ENCODE peak calls at places on chromosomes 3 and 15, in eight cellular contexts. One of them, this sample, is unnamed. For H3K4me1, the result is how much of the 10 kb centered on the place peaks cover.

GRCh38 chr3:107846282-107846852 is 244.5 kb downstream of the CD47 start:
- DNase-seq in heart left ventricle: peak
- DNase-seq in tibial nerve: peak
- DNase-seq in HepG2: peak
- DNase-seq in IMR-90: peak
- DNase-seq in stomach: peak
- DNase-seq in body of pancreas: peak
- DNase-seq in HCT116: peak
- DNase-seq in this sample: no peak

GRCh38 chr3:165254812-165255211 is 58.6 kb upstream of the SLITRK3 start:
- DNase-seq in IMR-90: no peak
- DNase-seq in HCT116: peak
- DNase-seq in tibial nerve: no peak
- DNase-seq in stomach: no peak
- DNase-seq in HepG2: peak
- DNase-seq in heart left ventricle: no peak
- DNase-seq in body of pancreas: no peak
- DNase-seq in this sample: no peak

GRCh38 chr3:182258538-182259177 is 534.6 kb upstream of the ATP11B start:
- DNase-seq in stomach: no peak
- DNase-seq in IMR-90: no peak
- DNase-seq in HCT116: peak
- DNase-seq in HepG2: peak
- DNase-seq in body of pancreas: no peak
- DNase-seq in tibial nerve: no peak
- DNase-seq in heart left ventricle: no peak
- DNase-seq in this sample: no peak

GRCh38 chr3:98788651-98789050 is 25.5 kb downstream of the ST3GAL6 start:
- DNase-seq in heart left ventricle: peak
- DNase-seq in IMR-90: no peak
- DNase-seq in tibial nerve: no peak
- DNase-seq in stomach: no peak
- DNase-seq in HCT116: no peak
- DNase-seq in body of pancreas: no peak
- DNase-seq in HepG2: no peak
- DNase-seq in this sample: no peak

GRCh38 chr3:50550079-50550736 is 17.3 kb downstream of the C3orf18 start:
- DNase-seq in HCT116: no peak
- DNase-seq in body of pancreas: peak
- DNase-seq in heart left ventricle: peak
- DNase-seq in stomach: peak
- DNase-seq in HepG2: peak
- DNase-seq in IMR-90: peak
- DNase-seq in tibial nerve: peak
- DNase-seq in this sample: no peak

GRCh38 chr15:25240461-25241021 is 198.3 kb downstream of the UBE3A start:
- DNase-seq in stomach: no peak
- DNase-seq in IMR-90: no peak
- DNase-seq in HepG2: no peak
- DNase-seq in body of pancreas: peak
- DNase-seq in tibial nerve: no peak
- DNase-seq in heart left ventricle: peak
- DNase-seq in HCT116: no peak
- DNase-seq in this sample: peak

GRCh38 chr3:158768881-158769518 is 32.9 kb upstream of the MFSD1 start:
- DNase-seq in body of pancreas: no peak
- DNase-seq in HepG2: peak
- DNase-seq in tibial nerve: peak
- DNase-seq in stomach: no peak
- DNase-seq in heart left ventricle: no peak
- DNase-seq in HCT116: no peak
- DNase-seq in IMR-90: peak
- DNase-seq in this sample: no peak

GRCh38 chr15:52379395-52380111 is 83.9 kb upstream of the MYO5C start:
- DNase-seq in HCT116: no peak
- DNase-seq in stomach: no peak
- DNase-seq in IMR-90: no peak
- DNase-seq in heart left ventricle: no peak
- DNase-seq in tibial nerve: no peak
- DNase-seq in body of pancreas: no peak
- DNase-seq in HepG2: no peak
- DNase-seq in this sample: no peak

GRCh38 chr3:175980731-175981130 is 1121.6 kb downstream of the NAALADL2 start:
- DNase-seq in stomach: no peak
- DNase-seq in HepG2: no peak
- DNase-seq in IMR-90: peak
- DNase-seq in HCT116: no peak
- DNase-seq in tibial nerve: no peak
- DNase-seq in body of pancreas: no peak
- DNase-seq in heart left ventricle: no peak
- DNase-seq in this sample: no peak

GRCh38 chr3:186107148-186108105 is 1.5 kb downstream of the ETV5 start:
- DNase-seq in heart left ventricle: peak
- DNase-seq in HepG2: peak
- DNase-seq in HCT116: peak
- DNase-seq in tibial nerve: peak
- DNase-seq in stomach: peak
- DNase-seq in IMR-90: peak
- DNase-seq in body of pancreas: peak
- DNase-seq in this sample: peak

GRCh38 chr3:45917146-45917885 is 25.9 kb upstream of the CXCR6 start:
- DNase-seq in heart left ventricle: no peak
- DNase-seq in stomach: no peak
- DNase-seq in body of pancreas: no peak
- DNase-seq in tibial nerve: no peak
- DNase-seq in IMR-90: no peak
- DNase-seq in HepG2: no peak
- DNase-seq in HCT116: no peak
- DNase-seq in this sample: no peak

GRCh38 chr3:4841783-4842440 is 137.3 kb upstream of the BHLHE40 start:
- DNase-seq in HCT116: no peak
- DNase-seq in stomach: no peak
- DNase-seq in IMR-90: peak
- DNase-seq in tibial nerve: no peak
- DNase-seq in HepG2: no peak
- DNase-seq in body of pancreas: no peak
- DNase-seq in heart left ventricle: no peak
- DNase-seq in this sample: no peak

GRCh38 chr15:56217341-56217740 is 26.3 kb downstream of the RFX7 start:
- DNase-seq in IMR-90: no peak
- DNase-seq in stomach: no peak
- DNase-seq in heart left ventricle: no peak
- DNase-seq in body of pancreas: no peak
- DNase-seq in HepG2: no peak
- DNase-seq in HCT116: no peak
- DNase-seq in tibial nerve: no peak
- DNase-seq in this sample: no peak

GRCh38 chr3:109176726-109177125 is 40.2 kb downstream of the C3orf85 start:
- DNase-seq in IMR-90: no peak
- DNase-seq in tibial nerve: no peak
- DNase-seq in HepG2: no peak
- DNase-seq in heart left ventricle: no peak
- DNase-seq in stomach: no peak
- DNase-seq in body of pancreas: no peak
- DNase-seq in HCT116: no peak
- DNase-seq in this sample: no peak

GRCh38 chr15:101017041-101017754 is 98.0 kb downstream of the LRRK1 start:
- DNase-seq in HCT116: no peak
- DNase-seq in heart left ventricle: no peak
- DNase-seq in HepG2: no peak
- DNase-seq in tibial nerve: peak
- DNase-seq in IMR-90: peak
- DNase-seq in body of pancreas: no peak
- DNase-seq in stomach: no peak
- DNase-seq in this sample: peak

GRCh38 chr15:58910456-58910855 is 23.0 kb downstream of the SLTM start:
- DNase-seq in HCT116: no peak
- DNase-seq in heart left ventricle: no peak
- DNase-seq in body of pancreas: no peak
- DNase-seq in HepG2: no peak
- DNase-seq in IMR-90: no peak
- DNase-seq in tibial nerve: no peak
- DNase-seq in stomach: no peak
- DNase-seq in this sample: no peak

GRCh38 chr15:67571643-67572415 is 29.3 kb downstream of the MAP2K5 start:
- DNase-seq in IMR-90: peak
- DNase-seq in tibial nerve: no peak
- DNase-seq in HepG2: peak
- DNase-seq in stomach: no peak
- DNase-seq in body of pancreas: no peak
- DNase-seq in heart left ventricle: no peak
- DNase-seq in HCT116: no peak
- DNase-seq in this sample: no peak

GRCh38 chr15:42727740-42728355 is 9.1 kb downstream of the CDAN1 start:
- DNase-seq in body of pancreas: no peak
- DNase-seq in tibial nerve: no peak
- DNase-seq in HepG2: no peak
- DNase-seq in heart left ventricle: no peak
- DNase-seq in HCT116: no peak
- DNase-seq in IMR-90: no peak
- DNase-seq in stomach: peak
- DNase-seq in this sample: no peak

GRCh38 chr3:9247361-9248231 is 1.9 kb downstream of the SRGAP3 start:
- DNase-seq in IMR-90: no peak
- DNase-seq in heart left ventricle: no peak
- DNase-seq in HepG2: no peak
- DNase-seq in HCT116: no peak
- DNase-seq in stomach: peak
- DNase-seq in body of pancreas: no peak
- DNase-seq in tibial nerve: no peak
- DNase-seq in this sample: no peak
- H3K4me3 ChIP-seq in IMR-90: no peak
- H3K4me3 ChIP-seq in heart left ventricle: peak
- H3K4me3 ChIP-seq in HepG2: peak
- H3K4me3 ChIP-seq in HCT116: no peak
- H3K4me3 ChIP-seq in stomach: peak
- H3K4me3 ChIP-seq in body of pancreas: no peak
- H3K4me3 ChIP-seq in tibial nerve: peak
- H3K4me3 ChIP-seq in this sample: no peak

GRCh38 chr3:13414040-13414729 is 5.9 kb downstream of the NUP210 start:
- DNase-seq in heart left ventricle: peak
- DNase-seq in IMR-90: no peak
- DNase-seq in stomach: peak
- DNase-seq in HepG2: no peak
- DNase-seq in HCT116: no peak
- DNase-seq in tibial nerve: peak
- DNase-seq in body of pancreas: no peak
- DNase-seq in this sample: peak
- TF ChIP-seq POLR2A in heart left ventricle: no peak
- TF ChIP-seq POLR2A in IMR-90: no peak
- TF ChIP-seq POLR2A in stomach: no peak
- TF ChIP-seq POLR2A in HepG2: no peak
- TF ChIP-seq POLR2A in HCT116: no peak
- TF ChIP-seq POLR2A in tibial nerve: no peak
- TF ChIP-seq POLR2A in body of pancreas: no peak
- TF ChIP-seq POLR2A in this sample: no peak

GRCh38 chr15:85704021-85704420 is 90.7 kb downstream of the KLHL25 start:
- DNase-seq in heart left ventricle: no peak
- DNase-seq in HepG2: no peak
- DNase-seq in body of pancreas: no peak
- DNase-seq in IMR-90: peak
- DNase-seq in HCT116: no peak
- DNase-seq in stomach: no peak
- DNase-seq in tibial nerve: no peak
- DNase-seq in this sample: no peak
- H3K4me1 ChIP-seq in heart left ventricle: half or more
- H3K4me1 ChIP-seq in HepG2: under half
- H3K4me1 ChIP-seq in body of pancreas: half or more
- H3K4me1 ChIP-seq in IMR-90: under half
- H3K4me1 ChIP-seq in HCT116: under half
- H3K4me1 ChIP-seq in stomach: half or more
- H3K4me1 ChIP-seq in tibial nerve: half or more
- H3K4me1 ChIP-seq in this sample: half or more

DNA sequence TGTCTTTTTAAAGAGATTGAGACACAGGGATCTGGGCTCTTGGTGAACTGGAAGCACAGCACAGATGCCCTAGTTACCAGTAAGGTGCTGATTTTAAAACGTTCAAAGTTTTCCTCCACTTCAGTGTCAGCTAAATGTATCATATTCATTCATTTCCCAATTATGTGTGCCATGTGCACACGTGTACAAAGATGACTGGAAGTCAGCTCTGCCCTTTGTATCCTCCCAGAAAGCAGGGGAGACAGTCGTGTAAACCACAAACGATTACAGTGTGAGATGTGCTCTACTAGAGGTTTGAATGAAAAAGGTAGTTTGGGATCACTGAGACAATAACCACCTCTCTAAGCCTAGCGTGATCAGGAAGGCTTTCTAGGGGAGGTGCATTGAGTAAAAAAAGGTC is 760 bp downstream of the ZKSCAN7 start:
- DNase-seq in tibial nerve: no peak
- DNase-seq in HCT116: no peak
- DNase-seq in heart left ventricle: no peak
- DNase-seq in HepG2: peak
- DNase-seq in body of pancreas: no peak
- DNase-seq in stomach: no peak
- DNase-seq in IMR-90: peak
- DNase-seq in this sample: no peak
- H3K4me3 ChIP-seq in tibial nerve: peak
- H3K4me3 ChIP-seq in HCT116: no peak
- H3K4me3 ChIP-seq in heart left ventricle: peak
- H3K4me3 ChIP-seq in HepG2: peak
- H3K4me3 ChIP-seq in body of pancreas: peak
- H3K4me3 ChIP-seq in stomach: peak
- H3K4me3 ChIP-seq in IMR-90: peak
- H3K4me3 ChIP-seq in this sample: peak

GRCh38 chr15:68983821-68984517 is 30.5 kb upstream of the NOX5 start:
- DNase-seq in body of pancreas: no peak
- DNase-seq in heart left ventricle: no peak
- DNase-seq in stomach: no peak
- DNase-seq in tibial nerve: no peak
- DNase-seq in HCT116: no peak
- DNase-seq in HepG2: no peak
- DNase-seq in IMR-90: peak
- DNase-seq in this sample: no peak
- TF ChIP-seq POLR2A in body of pancreas: no peak
- TF ChIP-seq POLR2A in heart left ventricle: no peak
- TF ChIP-seq POLR2A in stomach: no peak
- TF ChIP-seq POLR2A in tibial nerve: no peak
- TF ChIP-seq POLR2A in HCT116: no peak
- TF ChIP-seq POLR2A in HepG2: no peak
- TF ChIP-seq POLR2A in IMR-90: no peak
- TF ChIP-seq POLR2A in this sample: no peak

DNA sequence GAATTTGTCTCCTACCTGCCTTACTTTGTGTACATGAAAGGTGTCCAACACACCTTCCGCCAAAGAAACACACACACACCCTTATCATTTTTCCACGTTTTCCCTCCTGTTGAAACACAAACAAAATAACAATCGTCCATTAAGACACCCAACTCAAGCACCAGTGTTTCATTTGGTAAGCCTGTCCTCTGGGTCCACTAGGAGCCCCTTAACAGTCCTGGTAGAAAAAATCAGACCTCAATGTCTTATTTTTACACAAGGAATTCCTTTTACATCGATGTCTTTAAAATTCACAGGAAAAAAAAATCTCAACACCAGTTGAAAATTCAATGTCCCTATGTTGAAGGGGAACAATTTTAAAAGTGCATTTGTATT is 4.0 kb downstream of the HES1 start:
- DNase-seq in body of pancreas: no peak
- DNase-seq in IMR-90: peak
- DNase-seq in HCT116: no peak
- DNase-seq in heart left ventricle: no peak
- DNase-seq in stomach: no peak
- DNase-seq in HepG2: no peak
- DNase-seq in tibial nerve: no peak
- DNase-seq in this sample: no peak
- H3K4me1 ChIP-seq in body of pancreas: half or more
- H3K4me1 ChIP-seq in IMR-90: under half
- H3K4me1 ChIP-seq in HCT116: half or more
- H3K4me1 ChIP-seq in heart left ventricle: under half
- H3K4me1 ChIP-seq in stomach: half or more
- H3K4me1 ChIP-seq in HepG2: half or more
- H3K4me1 ChIP-seq in tibial nerve: under half
- H3K4me1 ChIP-seq in this sample: under half

This sample was measured in spleen.